ENCODE peak calls at places on chromosomes 2 and 18, in eight cellular contexts. One of them, this sample, is unnamed.

GRCh38 chr2:9423922-9424272 is 443 bp downstream of the CPSF3 start:
- DNase-seq in dorsolateral prefrontal cortex: no peak
- DNase-seq in vagina: no peak
- DNase-seq in cardiac muscle cell: peak; percentile 38
- DNase-seq in psoas muscle: no peak
- DNase-seq in endodermal cell: no peak
- DNase-seq in CD8-positive, alpha-beta T cell: peak; percentile 24
- DNase-seq in heart left ventricle: no peak
- DNase-seq in this sample: no peak

GRCh38 chr2:97982621-97983020 is 13.1 kb downstream of the TMEM131 start:
- DNase-seq in dorsolateral prefrontal cortex: no peak
- DNase-seq in endodermal cell: no peak
- DNase-seq in CD8-positive, alpha-beta T cell: no peak
- DNase-seq in psoas muscle: no peak
- DNase-seq in heart left ventricle: no peak
- DNase-seq in vagina: no peak
- DNase-seq in cardiac muscle cell: no peak
- DNase-seq in this sample: no peak

GRCh38 chr2:23468384-23469141 is 83.6 kb downstream of the KLHL29 start:
- DNase-seq in cardiac muscle cell: no peak
- DNase-seq in heart left ventricle: no peak
- DNase-seq in psoas muscle: no peak
- DNase-seq in endodermal cell: no peak
- DNase-seq in dorsolateral prefrontal cortex: no peak
- DNase-seq in vagina: no peak
- DNase-seq in CD8-positive, alpha-beta T cell: no peak
- DNase-seq in this sample: no peak

GRCh38 chr2:12416600-12416999 is 300.1 kb upstream of the TRIB2 start:
- DNase-seq in endodermal cell: no peak
- DNase-seq in cardiac muscle cell: peak; percentile 54
- DNase-seq in CD8-positive, alpha-beta T cell: peak; percentile 53
- DNase-seq in dorsolateral prefrontal cortex: no peak
- DNase-seq in vagina: no peak
- DNase-seq in heart left ventricle: peak; percentile 46
- DNase-seq in psoas muscle: peak; percentile 32
- DNase-seq in this sample: no peak

GRCh38 chr2:120134263-120134662 is 88.9 kb downstream of the TMEM185B start:
- DNase-seq in cardiac muscle cell: peak; percentile 83
- DNase-seq in dorsolateral prefrontal cortex: no peak
- DNase-seq in endodermal cell: peak; percentile 84
- DNase-seq in heart left ventricle: no peak
- DNase-seq in vagina: no peak
- DNase-seq in psoas muscle: no peak
- DNase-seq in CD8-positive, alpha-beta T cell: no peak
- DNase-seq in this sample: no peak

GRCh38 chr2:18915227-18915626 is 325.9 kb upstream of the NT5C1B start:
- DNase-seq in cardiac muscle cell: no peak
- DNase-seq in vagina: no peak
- DNase-seq in heart left ventricle: no peak
- DNase-seq in endodermal cell: no peak
- DNase-seq in dorsolateral prefrontal cortex: no peak
- DNase-seq in CD8-positive, alpha-beta T cell: no peak
- DNase-seq in psoas muscle: no peak
- DNase-seq in this sample: no peak

GRCh38 chr2:217942731-217943335 is 60.0 kb downstream of the TNS1 start:
- DNase-seq in dorsolateral prefrontal cortex: peak; percentile 67
- DNase-seq in psoas muscle: peak; percentile 15
- DNase-seq in vagina: no peak
- DNase-seq in endodermal cell: no peak
- DNase-seq in CD8-positive, alpha-beta T cell: no peak
- DNase-seq in cardiac muscle cell: no peak
- DNase-seq in heart left ventricle: peak; percentile 44
- DNase-seq in this sample: no peak

GRCh38 chr2:31998731-31999383 is 12.0 kb downstream of the MEMO1 start:
- DNase-seq in psoas muscle: no peak
- DNase-seq in heart left ventricle: no peak
- DNase-seq in dorsolateral prefrontal cortex: no peak
- DNase-seq in vagina: no peak
- DNase-seq in CD8-positive, alpha-beta T cell: no peak
- DNase-seq in cardiac muscle cell: no peak
- DNase-seq in endodermal cell: no peak
- DNase-seq in this sample: no peak

GRCh38 chr2:227657204-227657845 is 9.3 kb upstream of the SCYGR5 start:
- DNase-seq in dorsolateral prefrontal cortex: no peak
- DNase-seq in CD8-positive, alpha-beta T cell: no peak
- DNase-seq in vagina: no peak
- DNase-seq in psoas muscle: no peak
- DNase-seq in endodermal cell: no peak
- DNase-seq in cardiac muscle cell: peak; percentile 85
- DNase-seq in heart left ventricle: no peak
- DNase-seq in this sample: no peak

GRCh38 chr2:191701696-191702095 is 23.8 kb downstream of the NABP1 start:
- DNase-seq in heart left ventricle: no peak
- DNase-seq in cardiac muscle cell: peak; percentile 42
- DNase-seq in CD8-positive, alpha-beta T cell: no peak
- DNase-seq in vagina: no peak
- DNase-seq in endodermal cell: no peak
- DNase-seq in dorsolateral prefrontal cortex: no peak
- DNase-seq in psoas muscle: no peak
- DNase-seq in this sample: no peak

GRCh38 chr2:55175254-55176093 is 56.6 kb downstream of the CLHC1 start:
- DNase-seq in endodermal cell: no peak
- DNase-seq in vagina: no peak
- DNase-seq in dorsolateral prefrontal cortex: no peak
- DNase-seq in heart left ventricle: no peak
- DNase-seq in cardiac muscle cell: peak; percentile 80
- DNase-seq in psoas muscle: no peak
- DNase-seq in CD8-positive, alpha-beta T cell: no peak
- DNase-seq in this sample: no peak

GRCh38 chr18:37844209-37844970 is 278.8 kb upstream of the CELF4 start:
- DNase-seq in vagina: no peak
- DNase-seq in psoas muscle: no peak
- DNase-seq in dorsolateral prefrontal cortex: no peak
- DNase-seq in heart left ventricle: no peak
- DNase-seq in endodermal cell: peak; percentile 52
- DNase-seq in CD8-positive, alpha-beta T cell: no peak
- DNase-seq in cardiac muscle cell: no peak
- DNase-seq in this sample: no peak

GRCh38 chr2:9165625-9166024 is 41.0 kb upstream of the ASAP2 start:
- DNase-seq in endodermal cell: no peak
- DNase-seq in heart left ventricle: no peak
- DNase-seq in CD8-positive, alpha-beta T cell: no peak
- DNase-seq in cardiac muscle cell: peak; percentile 41
- DNase-seq in vagina: no peak
- DNase-seq in dorsolateral prefrontal cortex: peak; percentile 67
- DNase-seq in psoas muscle: no peak
- DNase-seq in this sample: no peak

GRCh38 chr18:292271-292670 is 24.4 kb upstream of the THOC1 start:
- DNase-seq in cardiac muscle cell: peak; percentile 34
- DNase-seq in dorsolateral prefrontal cortex: no peak
- DNase-seq in CD8-positive, alpha-beta T cell: no peak
- DNase-seq in endodermal cell: no peak
- DNase-seq in heart left ventricle: no peak
- DNase-seq in psoas muscle: no peak
- DNase-seq in vagina: no peak
- DNase-seq in this sample: no peak

GRCh38 chr2:6683481-6683880 is 182.2 kb downstream of the CMPK2 start:
- DNase-seq in endodermal cell: no peak
- DNase-seq in vagina: no peak
- DNase-seq in cardiac muscle cell: no peak
- DNase-seq in heart left ventricle: no peak
- DNase-seq in dorsolateral prefrontal cortex: no peak
- DNase-seq in psoas muscle: no peak
- DNase-seq in CD8-positive, alpha-beta T cell: no peak
- DNase-seq in this sample: no peak

GRCh38 chr18:48364146-48364545 is 45.0 kb downstream of the ZBTB7C start:
- DNase-seq in cardiac muscle cell: no peak
- DNase-seq in dorsolateral prefrontal cortex: no peak
- DNase-seq in CD8-positive, alpha-beta T cell: no peak
- DNase-seq in endodermal cell: peak; percentile 32
- DNase-seq in heart left ventricle: no peak
- DNase-seq in vagina: peak; percentile 81
- DNase-seq in psoas muscle: no peak
- DNase-seq in this sample: no peak

GRCh38 chr2:152157253-152157652 is 18.3 kb downstream of the STAM2 start:
- DNase-seq in dorsolateral prefrontal cortex: no peak
- DNase-seq in psoas muscle: no peak
- DNase-seq in endodermal cell: no peak
- DNase-seq in heart left ventricle: no peak
- DNase-seq in cardiac muscle cell: no peak
- DNase-seq in CD8-positive, alpha-beta T cell: no peak
- DNase-seq in vagina: no peak
- DNase-seq in this sample: no peak

GRCh38 chr18:40980171-40980570 is 974.9 kb upstream of the PIK3C3 start:
- DNase-seq in dorsolateral prefrontal cortex: no peak
- DNase-seq in CD8-positive, alpha-beta T cell: no peak
- DNase-seq in endodermal cell: no peak
- DNase-seq in heart left ventricle: no peak
- DNase-seq in psoas muscle: no peak
- DNase-seq in vagina: no peak
- DNase-seq in cardiac muscle cell: peak; percentile 21
- DNase-seq in this sample: no peak

GRCh38 chr18:39057423-39058057 is 1491.9 kb upstream of the CELF4 start:
- DNase-seq in CD8-positive, alpha-beta T cell: no peak
- DNase-seq in heart left ventricle: no peak
- DNase-seq in cardiac muscle cell: peak; percentile 38
- DNase-seq in vagina: no peak
- DNase-seq in psoas muscle: no peak
- DNase-seq in endodermal cell: no peak
- DNase-seq in dorsolateral prefrontal cortex: no peak
- DNase-seq in this sample: no peak

GRCh38 chr18:62452280-62452824 is 70.5 kb upstream of the ZCCHC2 start:
- DNase-seq in endodermal cell: no peak
- DNase-seq in vagina: no peak
- DNase-seq in psoas muscle: no peak
- DNase-seq in CD8-positive, alpha-beta T cell: no peak
- DNase-seq in dorsolateral prefrontal cortex: no peak
- DNase-seq in heart left ventricle: no peak
- DNase-seq in cardiac muscle cell: peak; percentile 60
- DNase-seq in this sample: peak; percentile 48

GRCh38 chr2:133063792-133064191 is 393.8 kb upstream of the LYPD1 start:
- DNase-seq in vagina: no peak
- DNase-seq in heart left ventricle: no peak
- DNase-seq in CD8-positive, alpha-beta T cell: no peak
- DNase-seq in dorsolateral prefrontal cortex: no peak
- DNase-seq in psoas muscle: no peak
- DNase-seq in endodermal cell: peak; percentile 90
- DNase-seq in cardiac muscle cell: peak; percentile 43
- DNase-seq in this sample: no peak

GRCh38 chr2:11750422-11750821 is 4.0 kb downstream of the LPIN1 start:
- DNase-seq in dorsolateral prefrontal cortex: no peak
- DNase-seq in endodermal cell: no peak
- DNase-seq in psoas muscle: no peak
- DNase-seq in vagina: no peak
- DNase-seq in heart left ventricle: no peak
- DNase-seq in CD8-positive, alpha-beta T cell: peak; percentile 46
- DNase-seq in cardiac muscle cell: no peak
- DNase-seq in this sample: no peak

GRCh38 chr2:128639693-128640092 is 321.0 kb upstream of the HS6ST1 start:
- DNase-seq in cardiac muscle cell: no peak
- DNase-seq in CD8-positive, alpha-beta T cell: no peak
- DNase-seq in vagina: no peak
- DNase-seq in endodermal cell: peak; percentile 58
- DNase-seq in heart left ventricle: no peak
- DNase-seq in dorsolateral prefrontal cortex: no peak
- DNase-seq in psoas muscle: no peak
- DNase-seq in this sample: peak; percentile 28

GRCh38 chr2:128520787-128521186 is 202.1 kb upstream of the HS6ST1 start:
- DNase-seq in endodermal cell: peak; percentile 35
- DNase-seq in psoas muscle: no peak
- DNase-seq in vagina: no peak
- DNase-seq in dorsolateral prefrontal cortex: no peak
- DNase-seq in heart left ventricle: no peak
- DNase-seq in cardiac muscle cell: no peak
- DNase-seq in CD8-positive, alpha-beta T cell: no peak
- DNase-seq in this sample: no peak

GRCh38 chr2:15031745-15032240 is 399.3 kb downstream of the LRATD1 start:
- DNase-seq in psoas muscle: no peak
- DNase-seq in CD8-positive, alpha-beta T cell: no peak
- DNase-seq in cardiac muscle cell: no peak
- DNase-seq in dorsolateral prefrontal cortex: no peak
- DNase-seq in heart left ventricle: no peak
- DNase-seq in endodermal cell: peak; percentile 76
- DNase-seq in vagina: no peak
- DNase-seq in this sample: no peak
- TF ChIP-seq CTCF in psoas muscle: no peak
- TF ChIP-seq CTCF in CD8-positive, alpha-beta T cell: no peak
- TF ChIP-seq CTCF in cardiac muscle cell: no peak
- TF ChIP-seq CTCF in dorsolateral prefrontal cortex: no peak
- TF ChIP-seq CTCF in heart left ventricle: no peak
- TF ChIP-seq CTCF in endodermal cell: peak; percentile 66
- TF ChIP-seq CTCF in vagina: no peak
- TF ChIP-seq CTCF in this sample: no peak

DNA sequence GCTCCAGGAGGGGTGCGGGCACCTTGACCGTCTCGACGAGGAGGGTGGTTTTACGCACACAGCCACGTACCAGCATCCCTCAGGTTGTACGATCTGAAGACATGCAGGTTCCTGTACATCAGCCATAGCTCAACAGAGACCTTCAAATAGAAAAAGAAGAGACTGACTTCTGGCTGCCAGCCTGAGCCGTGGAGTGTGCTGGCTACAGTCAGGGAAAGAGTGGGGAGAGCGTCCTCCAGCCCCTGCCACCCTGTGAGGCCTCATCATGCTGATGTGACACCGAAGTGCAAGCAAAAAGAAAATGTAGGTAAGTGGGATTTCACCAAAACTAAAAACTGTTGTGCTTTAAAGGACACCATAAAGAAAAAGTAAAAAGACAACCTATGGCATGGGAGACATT is 47.0 kb downstream of the ADI1 start:
- DNase-seq in CD8-positive, alpha-beta T cell: no peak
- DNase-seq in heart left ventricle: no peak
- DNase-seq in vagina: no peak
- DNase-seq in endodermal cell: no peak
- DNase-seq in psoas muscle: no peak
- DNase-seq in dorsolateral prefrontal cortex: no peak
- DNase-seq in cardiac muscle cell: no peak
- DNase-seq in this sample: no peak
- H3K27ac ChIP-seq in CD8-positive, alpha-beta T cell: no peak overlapping the region
- H3K27ac ChIP-seq in heart left ventricle: peak overlapping the region; percentile 89
- H3K27ac ChIP-seq in vagina: no peak overlapping the region
- H3K27ac ChIP-seq in endodermal cell: no peak overlapping the region
- H3K27ac ChIP-seq in psoas muscle: peak overlapping the region; percentile 95
- H3K27ac ChIP-seq in dorsolateral prefrontal cortex: no peak overlapping the region
- H3K27ac ChIP-seq in cardiac muscle cell: no peak overlapping the region
- H3K27ac ChIP-seq in this sample: peak overlapping the region; percentile 88

GRCh38 chr18:24558403-24558802 is 98.0 kb downstream of the HRH4 start:
- DNase-seq in vagina: no peak
- DNase-seq in heart left ventricle: no peak
- DNase-seq in psoas muscle: no peak
- DNase-seq in dorsolateral prefrontal cortex: no peak
- DNase-seq in cardiac muscle cell: no peak
- DNase-seq in CD8-positive, alpha-beta T cell: no peak
- DNase-seq in endodermal cell: no peak
- DNase-seq in this sample: no peak
- H3K27me3 ChIP-seq in vagina: no peaks in the 10 kb centered on the region
- H3K27me3 ChIP-seq in heart left ventricle: no peaks in the 10 kb centered on the region
- H3K27me3 ChIP-seq in psoas muscle: no peaks in the 10 kb centered on the region
- H3K27me3 ChIP-seq in dorsolateral prefrontal cortex: no peaks in the 10 kb centered on the region
- H3K27me3 ChIP-seq in cardiac muscle cell: no peaks in the 10 kb centered on the region
- H3K27me3 ChIP-seq in CD8-positive, alpha-beta T cell: no peaks in the 10 kb centered on the region
- H3K27me3 ChIP-seq in endodermal cell: no peaks in the 10 kb centered on the region
- H3K27me3 ChIP-seq in this sample: no peaks in the 10 kb centered on the region

GRCh38 chr18:9239708-9240107 is 94.9 kb upstream of the TWSG1 start:
- DNase-seq in heart left ventricle: no peak
- DNase-seq in cardiac muscle cell: peak; percentile 10
- DNase-seq in endodermal cell: no peak
- DNase-seq in dorsolateral prefrontal cortex: no peak
- DNase-seq in vagina: no peak
- DNase-seq in psoas muscle: no peak
- DNase-seq in CD8-positive, alpha-beta T cell: no peak
- DNase-seq in this sample: no peak
- TF ChIP-seq CTCF in heart left ventricle: no peak
- TF ChIP-seq CTCF in cardiac muscle cell: no peak
- TF ChIP-seq CTCF in endodermal cell: no peak
- TF ChIP-seq CTCF in dorsolateral prefrontal cortex: no peak
- TF ChIP-seq CTCF in vagina: no peak
- TF ChIP-seq CTCF in psoas muscle: no peak
- TF ChIP-seq CTCF in CD8-positive, alpha-beta T cell: no peak
- TF ChIP-seq CTCF in this sample: no peak

This sample was measured in breast epithelium.